ENCODE peak calls at places on chromosomes 12 and 14, in eight cellular contexts. T, I, E, X, F, S, C and D are unnamed samples.

GRCh38 chr14:70782361-70782760 is 27.0 kb downstream of the MAP3K9 start:
- DNase-seq in T (no peak), I (peak; percentile 100), E (peak; percentile 96), X (peak; percentile 35), F (peak; percentile 73), S (no peak), C (no peak), D (no peak)

GRCh38 chr14:74468513-74468912 is 24.6 kb downstream of the NPC2 start:
- DNase-seq in T (no peak), I (no peak), E (no peak), X (no peak), F (no peak), S (no peak), C (no peak), D (no peak)

GRCh38 chr14:33280646-33281045 is 342.0 kb downstream of the NPAS3 start:
- DNase-seq in T (no peak), I (peak; percentile 19), E (peak; percentile 70), X (no peak), F (peak; percentile 67), S (no peak), C (no peak), D (no peak)

GRCh38 chr12:5584776-5585560 is 153.1 kb downstream of the NTF3 start:
- DNase-seq in T (no peak), I (no peak), E (no peak), X (no peak), F (no peak), S (no peak), C (no peak), D (no peak)

GRCh38 chr14:23577004-23577681 is 1.4 kb downstream of the JPH4 start:
- DNase-seq in T (peak; percentile 18), I (no peak), E (no peak), X (no peak), F (peak; percentile 42), S (no peak), C (no peak), D (no peak)

GRCh38 chr14:93984987-93985410 is 8.6 kb upstream of the ASB2 start:
- DNase-seq in T (peak; percentile 74), I (peak; percentile 54), E (peak; percentile 97), X (peak; percentile 91), F (peak; percentile 85), S (peak; percentile 69), C (peak; percentile 60), D (no peak)

GRCh38 chr12:131375972-131376345 is 334.9 kb upstream of the SFSWAP start:
- DNase-seq in T (no peak), I (no peak), E (no peak), X (no peak), F (no peak), S (no peak), C (no peak), D (no peak)

GRCh38 chr12:90653051-90653450 is 301.9 kb downstream of the CCER1 start:
- DNase-seq in T (no peak), I (peak; percentile 21), E (peak; percentile 37), X (peak; percentile 71), F (peak; percentile 84), S (no peak), C (no peak), D (no peak)

GRCh38 chr14:43795600-43796228 is 711.4 kb downstream of the FSCB start:
- DNase-seq in T (peak; percentile 39), I (no peak), E (no peak), X (peak; percentile 0), F (peak; percentile 1), S (peak; percentile 64), C (no peak), D (no peak)

GRCh38 chr14:100237735-100238418 is 1.1 kb upstream of the YY1 start:
- DNase-seq in T (peak; percentile 73), I (peak; percentile 62), E (peak; percentile 29), X (peak; percentile 35), F (peak; percentile 67), S (peak; percentile 88), C (no peak), D (peak; percentile 47)
- H4K20me1 ChIP-seq in T (peaks cover 55% of the 10 kb centered on the region), I (no peaks in the 10 kb centered on the region), E (no peaks in the 10 kb centered on the region), X (peaks cover 78% of the 10 kb centered on the region), F (peaks cover 9% of the 10 kb centered on the region), S (peaks cover 65% of the 10 kb centered on the region), C (peaks cover 9% of the 10 kb centered on the region), D (peaks cover 17% of the 10 kb centered on the region)

DNA sequence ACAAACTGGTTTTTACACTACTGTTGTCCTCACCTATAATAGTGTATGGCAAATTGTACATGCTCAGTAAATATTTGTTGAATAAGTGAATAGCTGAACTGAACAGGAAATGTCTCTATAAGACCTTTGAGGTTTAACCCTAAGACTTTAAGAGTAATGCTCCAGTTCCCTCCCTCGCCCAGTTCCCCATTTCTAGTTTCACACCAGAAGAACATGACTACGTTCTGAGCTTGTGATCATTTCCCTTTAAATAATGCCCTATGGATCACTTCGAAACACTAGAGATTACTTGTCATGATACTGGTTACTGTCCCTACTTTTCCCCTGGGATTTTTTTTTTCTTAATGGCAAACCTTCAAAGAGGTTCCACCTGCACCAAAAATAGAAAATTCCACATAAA is 69.3 kb downstream of the PRKD1 start:
- DNase-seq in T (no peak), I (no peak), E (no peak), X (no peak), F (no peak), S (peak; percentile 47), C (no peak), D (peak; percentile 46)
- H4K20me1 ChIP-seq in T (no peaks in the 10 kb centered on the region), I (no peaks in the 10 kb centered on the region), E (no peaks in the 10 kb centered on the region), X (no peaks in the 10 kb centered on the region), F (no peaks in the 10 kb centered on the region), S (no peaks in the 10 kb centered on the region), C (no peaks in the 10 kb centered on the region), D (no peaks in the 10 kb centered on the region)

GRCh38 chr12:29113101-29113500 is 36.0 kb upstream of the FAR2 start:
- DNase-seq in T (no peak), I (peak; percentile 89), E (peak; percentile 64), X (peak; percentile 21), F (peak; percentile 68), S (no peak), C (peak; percentile 41), D (no peak)
- H4K20me1 ChIP-seq in T (no peaks in the 10 kb centered on the region), I (no peaks in the 10 kb centered on the region), E (no peaks in the 10 kb centered on the region), X (no peaks in the 10 kb centered on the region), F (no peaks in the 10 kb centered on the region), S (no peaks in the 10 kb centered on the region), C (no peaks in the 10 kb centered on the region), D (no peaks in the 10 kb centered on the region)

GRCh38 chr12:31318870-31319269 is 7.1 kb downstream of the SINHCAF start:
- DNase-seq in T (no peak), I (no peak), E (no peak), X (no peak), F (no peak), S (no peak), C (no peak), D (no peak)

GRCh38 chr12:31315779-31316465 is 10.0 kb downstream of the SINHCAF start:
- DNase-seq in T (no peak), I (no peak), E (no peak), X (no peak), F (no peak), S (no peak), C (no peak), D (no peak)

GRCh38 chr12:31315089-31315725 is 10.7 kb downstream of the SINHCAF start:
- DNase-seq in T (no peak), I (no peak), E (peak; percentile 14), X (no peak), F (no peak), S (no peak), C (no peak), D (no peak)

GRCh38 chr12:31316964-31317363 is 9.0 kb downstream of the SINHCAF start:
- DNase-seq in T (no peak), I (no peak), E (no peak), X (no peak), F (no peak), S (no peak), C (no peak), D (no peak)

GRCh38 chr12:31317471-31318397 is 8.2 kb downstream of the SINHCAF start:
- DNase-seq in T (no peak), I (peak; percentile 33), E (peak; percentile 35), X (no peak), F (no peak), S (no peak), C (no peak), D (no peak)
- H4K20me1 ChIP-seq in T (peaks cover 62% of the 10 kb centered on the region), I (peaks cover 10% of the 10 kb centered on the region), E (no peaks in the 10 kb centered on the region), X (peaks cover 36% of the 10 kb centered on the region), F (no peaks in the 10 kb centered on the region), S (peaks cover 81% of the 10 kb centered on the region), C (peaks cover 72% of the 10 kb centered on the region), D (peaks cover 51% of the 10 kb centered on the region)